ENCODE peak calls at places on chromosomes 4 and X, in five cellular contexts. F is fibroblast of lung, Z is endothelial cell of umbilical vein, M is IMR-90, G is astrocyte. U is an unnamed sample.

GRCh38 chrX:22360129-22360528 is 87.4 kb downstream of the CBLL2 start:
- DNase-seq in M (no peak), F (no peak), Z (no peak), G (no peak), U (no peak)

GRCh38 chr4:115121351-115122043 is 8.1 kb upstream of the NDST4 start:
- DNase-seq in F (no peak), Z (no peak), M (no peak), G (no peak), U (no peak)

GRCh38 chr4:159024266-159024665 is 78.6 kb upstream of the RAPGEF2 start:
- DNase-seq in F (no peak), M (no peak), Z (peak), G (no peak), U (no peak)

GRCh38 chr4:145308598-145308997 is 128.2 kb upstream of the OTUD4 start:
- DNase-seq in M (peak), G (no peak), Z (no peak), F (no peak), U (no peak)

GRCh38 chr4:82739292-82740190 is 59.1 kb downstream of the SCD5 start:
- DNase-seq in Z (peak), M (peak), F (peak), G (no peak), U (no peak)

GRCh38 chrX:48923771-48924170 is 4.9 kb upstream of the PIM2 start:
- DNase-seq in F (no peak), G (no peak), Z (no peak), M (no peak), U (no peak)

GRCh38 chr4:177182156-177182555 is 127.5 kb upstream of the NEIL3 start:
- DNase-seq in G (peak), F (peak), Z (no peak), M (peak), U (no peak)

GRCh38 chr4:63620271-63620670 is 789.0 kb downstream of the TECRL start:
- DNase-seq in F (no peak), M (no peak), Z (no peak), G (no peak), U (no peak)

GRCh38 chrX:38817004-38817703 is 15.9 kb downstream of the MID1IP1 start:
- DNase-seq in Z (peak), M (peak), G (no peak), F (peak), U (no peak)

GRCh38 chr4:185304944-185305690 is 90.6 kb downstream of the LRP2BP start:
- DNase-seq in G (no peak), M (peak), Z (peak), F (peak), U (no peak)

GRCh38 chr4:151227731-151228130 is 49.2 kb upstream of the PRSS48 start:
- DNase-seq in F (peak), G (peak), Z (peak), M (peak), U (peak)

GRCh38 chr4:1842993-1843448 is 12.9 kb downstream of the LETM1 start:
- DNase-seq in Z (peak), F (peak), M (peak), G (peak), U (no peak)

GRCh38 chr4:161577604-161578301 is 586.0 kb downstream of the FSTL5 start:
- DNase-seq in F (peak), M (peak), Z (peak), G (peak), U (peak)

GRCh38 chr4:141133146-141134006 is at the start of gene RNF150:
- DNase-seq in Z (peak), F (peak), M (peak), G (peak), U (peak)

GRCh38 chr4:2697995-2698414 is 58.1 kb downstream of the TNIP2 start:
- DNase-seq in M (no peak), Z (no peak), F (no peak), G (no peak), U (no peak)

GRCh38 chr4:161869511-161869910 is 294.3 kb downstream of the FSTL5 start:
- DNase-seq in Z (no peak), F (no peak), G (no peak), M (no peak), U (no peak)

GRCh38 chrX:106894392-106894909 is 8.7 kb downstream of the RIPPLY1 start:
- DNase-seq in G (peak), M (peak), Z (peak), F (peak), U (no peak)

GRCh38 chr4:116515959-116516358 is 569.4 kb downstream of the TRAM1L1 start:
- DNase-seq in G (no peak), Z (no peak), M (no peak), F (no peak), U (no peak)

GRCh38 chr4:80036949-80037348 is 36.1 kb downstream of the ANTXR2 start:
- DNase-seq in F (peak), M (peak), G (peak), Z (peak), U (no peak)

GRCh38 chr4:7414046-7414445 is 20.7 kb downstream of the PSAPL1 start:
- DNase-seq in F (no peak), G (no peak), Z (no peak), M (no peak), U (no peak)
- H3K27ac ChIP-seq in F (no peak), G (no peak), Z (no peak), M (no peak), U (no peak)

DNA sequence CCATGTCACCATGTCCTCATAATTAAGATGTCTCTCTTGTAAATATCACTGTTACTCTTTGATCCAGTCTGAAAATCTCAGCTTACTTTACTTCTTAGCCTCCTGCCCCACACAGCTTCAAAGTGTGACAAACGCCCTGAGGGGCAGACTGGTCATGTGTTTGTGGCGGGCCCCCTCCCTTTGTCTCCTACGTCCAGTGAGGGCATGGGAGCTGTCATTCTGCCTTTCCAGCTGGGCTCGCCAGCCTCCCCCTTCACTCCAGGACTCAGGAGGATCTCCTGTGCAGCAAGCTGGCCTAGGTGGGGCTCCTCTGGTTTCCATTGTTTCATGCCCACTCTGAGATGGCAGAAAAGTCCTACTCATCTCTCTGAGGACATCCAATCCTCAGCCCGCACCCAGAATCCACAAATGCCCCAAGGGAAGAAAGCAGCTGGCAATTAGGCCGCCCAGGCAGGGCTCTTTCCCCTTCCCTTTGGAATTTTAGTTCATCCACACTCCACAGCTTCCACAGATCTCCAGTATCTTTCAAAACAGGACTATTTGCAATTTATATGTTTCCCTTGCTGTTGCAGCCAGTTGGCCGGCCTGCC is 86.4 kb upstream of the C4orf50 start:
- DNase-seq in G (no peak), M (no peak), F (no peak), Z (no peak), U (no peak)
- H3K9ac ChIP-seq in G (no peak), M (no peak), F (no peak), Z (no peak), U (no peak)

DNA sequence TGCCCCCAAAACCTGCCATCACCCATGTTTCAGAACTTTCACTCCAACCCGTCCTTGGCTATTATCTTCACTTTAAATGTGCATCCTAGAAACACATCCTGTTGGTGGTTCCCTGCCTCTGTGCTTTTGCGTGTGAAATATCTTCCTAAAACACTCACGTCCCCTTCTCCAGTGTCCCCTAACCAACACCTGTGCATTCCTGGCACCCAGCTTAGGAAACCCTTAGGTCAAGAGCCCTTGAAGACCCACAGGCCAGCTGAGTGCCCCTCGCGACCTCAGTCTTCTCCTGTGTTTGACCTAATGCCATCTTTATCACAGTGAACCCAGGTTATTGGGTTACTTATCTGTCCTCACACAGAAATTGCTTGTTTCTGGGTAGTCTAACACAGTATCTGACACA is 117.6 kb downstream of the STK32B start:
- DNase-seq in Z (no peak), M (no peak), G (no peak), F (no peak), U (no peak)
- H3K27ac ChIP-seq in Z (no peak), M (no peak), G (no peak), F (no peak), U (no peak)

GRCh38 chrX:153925387-153925738 is 701 bp downstream of the ARHGAP4 start:
- DNase-seq in G (no peak), Z (no peak), M (no peak), F (no peak), U (no peak)
- H3K9ac ChIP-seq in G (no peak), Z (no peak), M (no peak), F (no peak), U (no peak)